ENCODE peak calls at places on chromosomes 11 and 22, in four cellular contexts. B, X, U and D are unnamed samples.

GRCh38 chr11:12539570-12539969 is 134.7 kb upstream of the TEAD1 start:
- DNase-seq in B (no peak), X (no peak), U (no peak), D (no peak)

GRCh38 chr11:10592331-10592730 is 23.9 kb upstream of the LYVE1 start:
- DNase-seq in B (no peak), X (no peak), U (no peak), D (no peak)

GRCh38 chr11:67272327-67273259 is 6.3 kb downstream of the GRK2 start:
- DNase-seq in B (no peak), X (peak; percentile 65), U (no peak), D (no peak)

GRCh38 chr11:66465371-66466224 is 1.1 kb upstream of the PELI3 start:
- DNase-seq in B (no peak), X (no peak), U (no peak), D (no peak)

GRCh38 chr22:28750471-28750881 is 8.6 kb downstream of the HSCB start:
- DNase-seq in B (no peak), X (no peak), U (no peak), D (no peak)

GRCh38 chr22:38315801-38316339 is 1.4 kb downstream of the CSNK1E start:
- DNase-seq in B (no peak), X (no peak), U (no peak), D (no peak)

GRCh38 chr11:16713594-16713993 is 24.9 kb upstream of the C11orf58 start:
- DNase-seq in B (no peak), X (no peak), U (no peak), D (no peak)

GRCh38 chr11:71324788-71325417 is 72.5 kb upstream of the SHANK2 start:
- DNase-seq in B (no peak), X (no peak), U (no peak), D (no peak)

GRCh38 chr11:121328213-121328966 is 35.8 kb downstream of the SC5D start:
- DNase-seq in B (no peak), X (peak; percentile 50), U (no peak), D (no peak)

GRCh38 chr11:79055866-79056632 is 384.8 kb downstream of the TENM4 start:
- DNase-seq in B (no peak), X (no peak), U (no peak), D (no peak)

GRCh38 chr22:25644122-25644521 is 79.6 kb downstream of the GRK3 start:
- DNase-seq in B (no peak), X (no peak), U (no peak), D (no peak)

GRCh38 chr11:71153005-71153395 is 99.4 kb downstream of the SHANK2 start:
- DNase-seq in B (no peak), X (no peak), U (no peak), D (no peak)

GRCh38 chr11:117066959-117067358 is 31.3 kb downstream of the SIK3 start:
- DNase-seq in B (no peak), X (no peak), U (no peak), D (no peak)

GRCh38 chr22:19959043-19959586 is 17.5 kb upstream of the TXNRD2 start:
- DNase-seq in B (no peak), X (no peak), U (peak; percentile 84), D (no peak)

GRCh38 chr11:59857444-59858434 is 8.5 kb downstream of the TCN1 start:
- DNase-seq in B (peak; percentile 22), X (no peak), U (no peak), D (no peak)

GRCh38 chr11:100562102-100562501 is 125.0 kb upstream of the ARHGAP42 start:
- DNase-seq in B (no peak), X (no peak), U (no peak), D (no peak)

GRCh38 chr11:27229511-27230174 is 133.4 kb downstream of the CCDC34 start:
- DNase-seq in B (no peak), X (no peak), U (no peak), D (no peak)

GRCh38 chr11:128222245-128222959 is 365.0 kb downstream of the ETS1 start:
- DNase-seq in B (no peak), X (no peak), U (no peak), D (no peak)

GRCh38 chr11:99423435-99423983 is 402.8 kb downstream of the CNTN5 start:
- DNase-seq in B (no peak), X (no peak), U (no peak), D (no peak)

GRCh38 chr22:27670701-27671412 is 130.7 kb downstream of the MN1 start:
- DNase-seq in B (no peak), X (no peak), U (no peak), D (no peak)

GRCh38 chr11:33158596-33158995 is 2.7 kb downstream of the CSTF3 start:
- DNase-seq in B (no peak), X (no peak), U (no peak), D (no peak)
- H3K4me3 ChIP-seq in B (no peak overlapping the region), X (peak overlapping the region; percentile 26), U (no peak overlapping the region), D (no peak overlapping the region)

GRCh38 chr22:29814003-29814402 is 24.1 kb downstream of the ASCC2 start:
- DNase-seq in B (peak; percentile 60), X (no peak), U (no peak), D (no peak)
- TF ChIP-seq CTCF in B (no peak), X (no peak), U (no peak), D (no peak)

DNA sequence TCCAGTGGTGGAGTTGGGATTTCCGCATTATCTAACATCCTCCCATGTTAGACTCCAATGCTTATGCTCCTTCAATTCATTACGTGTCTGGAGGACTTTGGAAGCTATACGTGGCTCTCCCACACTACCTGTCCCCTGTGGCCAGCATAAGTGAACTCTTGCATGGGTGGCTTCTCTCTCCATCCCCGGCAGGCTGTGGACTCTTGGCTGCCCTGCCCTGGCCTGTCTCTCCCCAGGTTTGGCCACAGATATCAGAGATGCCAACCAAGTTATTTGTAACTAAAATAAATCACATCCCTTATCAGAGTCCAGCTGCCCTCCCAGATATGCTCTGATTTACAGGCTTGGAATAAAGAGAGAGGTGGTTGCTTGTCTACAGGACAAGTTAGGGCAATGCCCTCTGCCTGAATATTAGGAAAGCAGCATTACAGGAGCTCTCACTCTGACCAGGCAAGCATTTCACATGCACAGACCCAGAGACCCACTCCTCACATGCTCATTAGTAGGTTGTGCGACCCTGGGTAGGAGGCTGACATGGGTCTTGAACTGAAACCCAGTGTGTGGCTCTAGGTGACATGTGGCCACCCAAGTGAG is 4.6 kb downstream of the CD44 start:
- DNase-seq in B (no peak), X (no peak), U (no peak), D (no peak)
- H3K4me3 ChIP-seq in B (no peak overlapping the region), X (peak overlapping the region; percentile 20), U (no peak overlapping the region), D (peak overlapping the region; percentile 90)

GRCh38 chr11:106369224-106369623 is 291.8 kb downstream of the AASDHPPT start:
- DNase-seq in B (no peak), X (no peak), U (no peak), D (no peak)
- TF ChIP-seq CTCF in B (no peak), X (no peak), U (no peak), D (no peak)

DNA sequence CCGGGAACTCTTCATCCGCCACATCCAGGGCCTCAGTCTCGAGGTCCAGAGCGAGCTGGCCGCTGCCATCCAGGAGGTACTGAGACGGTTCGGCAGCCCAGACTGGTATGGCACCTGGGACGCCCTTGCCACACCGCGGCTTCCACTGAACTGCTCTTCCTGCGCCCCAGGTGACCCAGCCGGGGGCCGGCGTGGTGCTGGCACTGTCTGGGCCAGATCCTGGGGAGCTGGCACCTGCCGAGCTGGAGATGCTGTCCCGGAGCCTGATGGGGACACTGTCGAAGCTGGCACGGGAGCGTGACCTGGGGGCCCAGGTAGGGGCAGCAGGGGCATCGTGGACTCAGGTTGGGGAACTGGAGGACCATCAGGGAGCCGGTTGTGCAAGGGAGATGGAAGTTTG is 1.4 kb downstream of the CCDC88B start:
- DNase-seq in B (no peak), X (no peak), U (no peak), D (no peak)
- H3K4me3 ChIP-seq in B (no peak overlapping the region), X (no peak overlapping the region), U (no peak overlapping the region), D (no peak overlapping the region)

GRCh38 chr11:94876645-94877445 is 96.5 kb downstream of the CWC15 start:
- DNase-seq in B (no peak), X (peak; percentile 46), U (peak; percentile 93), D (no peak)
- TF ChIP-seq CTCF in B (no peak), X (no peak), U (peak; percentile 50), D (no peak)

GRCh38 chr11:95067828-95068244 is 1.1 kb downstream of the SRSF8 start:
- DNase-seq in B (no peak), X (no peak), U (peak; percentile 74), D (no peak)

GRCh38 chr11:95067042-95067827 is 516 bp downstream of the SRSF8 start:
- DNase-seq in B (no peak), X (peak; percentile 81), U (peak; percentile 84), D (no peak)

GRCh38 chr11:95065336-95065735 is 1.4 kb upstream of the SRSF8 start:
- DNase-seq in B (no peak), X (no peak), U (no peak), D (no peak)

GRCh38 chr11:95066721-95067041 is at the start of gene SRSF8:
- DNase-seq in B (peak; percentile 78), X (no peak), U (no peak), D (no peak)

DNA sequence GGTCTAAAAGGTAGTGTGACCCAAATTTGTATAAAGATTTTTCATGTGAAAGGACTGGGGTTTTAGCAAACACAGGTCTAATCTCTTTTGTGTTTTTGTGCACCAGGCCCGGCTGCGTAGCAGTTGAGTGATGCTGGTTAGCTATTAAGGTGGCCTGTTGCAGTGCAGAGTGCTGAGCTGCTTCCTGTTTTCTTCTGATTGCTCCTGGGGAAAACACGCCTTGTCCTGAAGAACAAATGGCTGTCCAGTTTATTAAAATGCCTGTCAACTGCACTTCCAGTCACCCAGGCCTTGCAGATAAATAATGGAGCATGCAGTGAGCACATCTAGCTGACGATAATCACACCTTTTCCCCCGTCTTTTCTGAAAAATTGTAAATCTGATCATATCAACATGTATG is 1.8 kb downstream of the SRSF8 start:
- DNase-seq in B (peak; percentile 96), X (peak; percentile 94), U (peak; percentile 92), D (peak; percentile 88)
- H3K4me3 ChIP-seq in B (peak overlapping the region; percentile 70), X (peak overlapping the region; percentile 70), U (peak overlapping the region; percentile 87), D (peak overlapping the region; percentile 87)

DNA sequence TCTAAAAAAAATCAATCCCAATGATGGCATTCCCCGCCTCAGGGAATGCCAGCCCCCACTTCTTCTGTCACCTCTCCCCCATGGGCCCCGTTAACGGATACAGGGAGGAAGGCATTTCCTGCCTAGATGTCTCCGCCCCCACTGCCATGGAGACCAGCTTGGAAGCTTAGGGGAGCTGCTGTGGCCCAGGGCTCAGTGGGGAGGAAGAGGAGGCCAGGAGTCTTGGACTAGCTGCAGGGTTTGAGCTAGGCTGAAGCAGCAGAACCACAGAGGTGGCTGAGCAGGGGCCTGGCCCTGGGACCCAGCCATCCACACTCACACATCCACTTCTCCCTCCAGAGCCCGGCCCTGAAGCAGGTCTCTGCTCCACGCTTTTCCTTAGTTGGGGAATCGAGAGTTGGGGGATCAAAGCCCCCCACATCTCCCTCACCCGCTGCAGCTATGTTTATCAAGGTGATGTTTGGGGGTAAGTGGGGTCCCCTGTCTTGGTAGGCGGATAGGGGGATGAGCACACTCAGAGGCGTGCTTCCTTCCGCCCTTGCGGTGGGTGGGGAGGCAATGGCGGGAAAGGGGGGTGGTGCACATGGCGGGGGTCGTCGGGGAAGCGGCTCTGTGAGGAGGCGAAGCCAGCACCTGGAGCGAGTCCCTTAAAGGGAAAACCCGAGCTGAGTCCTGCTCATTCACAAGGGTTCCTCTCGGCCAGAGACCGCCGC is at the start of gene C22orf15:
- DNase-seq in B (no peak), X (no peak), U (no peak), D (no peak)
- TF ChIP-seq CTCF in B (no peak), X (no peak), U (no peak), D (no peak)